ENCODE peak calls at places on chromosomes 12 and 14, in ten cellular contexts. One of them, this sample, is unnamed.

GRCh38 chr14:81392052-81392451 is 8.1 kb downstream of the STON2 start:
- DNase-seq in epithelial cell of esophagus: no peak
- DNase-seq in choroid plexus epithelial cell: no peak
- DNase-seq in lower lobe of right lung: no peak
- DNase-seq in fibroblast of lung: no peak
- DNase-seq in body of pancreas: no peak
- DNase-seq in upper lobe of left lung: no peak
- DNase-seq in GM06990: no peak
- DNase-seq in left ventricle myocardium inferior: no peak
- DNase-seq in WTC11: no peak
- DNase-seq in this sample: no peak

GRCh38 chr12:132429932-132430643 is 59.9 kb upstream of the FBRSL1 start:
- DNase-seq in WTC11: peak; percentile 66
- DNase-seq in upper lobe of left lung: peak; percentile 35
- DNase-seq in GM06990: peak; percentile 76
- DNase-seq in epithelial cell of esophagus: peak; percentile 60
- DNase-seq in left ventricle myocardium inferior: no peak
- DNase-seq in choroid plexus epithelial cell: peak; percentile 34
- DNase-seq in body of pancreas: peak; percentile 82
- DNase-seq in fibroblast of lung: no peak
- DNase-seq in lower lobe of right lung: peak; percentile 64
- DNase-seq in this sample: no peak

GRCh38 chr12:76552343-76552938 is 7.1 kb downstream of the OSBPL8 start:
- DNase-seq in upper lobe of left lung: no peak
- DNase-seq in GM06990: no peak
- DNase-seq in WTC11: no peak
- DNase-seq in body of pancreas: no peak
- DNase-seq in fibroblast of lung: no peak
- DNase-seq in left ventricle myocardium inferior: no peak
- DNase-seq in choroid plexus epithelial cell: peak; percentile 20
- DNase-seq in epithelial cell of esophagus: no peak
- DNase-seq in lower lobe of right lung: no peak
- DNase-seq in this sample: no peak

GRCh38 chr14:102916347-102917055 is 6.0 kb upstream of the AMN start:
- DNase-seq in GM06990: no peak
- DNase-seq in body of pancreas: no peak
- DNase-seq in upper lobe of left lung: no peak
- DNase-seq in left ventricle myocardium inferior: no peak
- DNase-seq in lower lobe of right lung: peak; percentile 34
- DNase-seq in WTC11: no peak
- DNase-seq in choroid plexus epithelial cell: no peak
- DNase-seq in fibroblast of lung: no peak
- DNase-seq in epithelial cell of esophagus: no peak
- DNase-seq in this sample: peak; percentile 51

GRCh38 chr14:60862283-60862682 is 118.6 kb downstream of the TRMT5 start:
- DNase-seq in left ventricle myocardium inferior: no peak
- DNase-seq in epithelial cell of esophagus: peak; percentile 82
- DNase-seq in choroid plexus epithelial cell: peak; percentile 69
- DNase-seq in WTC11: no peak
- DNase-seq in GM06990: no peak
- DNase-seq in body of pancreas: peak; percentile 71
- DNase-seq in fibroblast of lung: peak; percentile 84
- DNase-seq in upper lobe of left lung: peak; percentile 83
- DNase-seq in lower lobe of right lung: no peak
- DNase-seq in this sample: peak; percentile 56

GRCh38 chr12:15605886-15606590 is 183.2 kb downstream of the EPS8 start:
- DNase-seq in left ventricle myocardium inferior: no peak
- DNase-seq in fibroblast of lung: no peak
- DNase-seq in GM06990: no peak
- DNase-seq in WTC11: no peak
- DNase-seq in body of pancreas: no peak
- DNase-seq in epithelial cell of esophagus: no peak
- DNase-seq in lower lobe of right lung: no peak
- DNase-seq in upper lobe of left lung: no peak
- DNase-seq in choroid plexus epithelial cell: no peak
- DNase-seq in this sample: no peak

GRCh38 chr12:67659296-67659695 is 10.8 kb downstream of the DYRK2 start:
- DNase-seq in upper lobe of left lung: no peak
- DNase-seq in WTC11: no peak
- DNase-seq in GM06990: no peak
- DNase-seq in fibroblast of lung: no peak
- DNase-seq in epithelial cell of esophagus: no peak
- DNase-seq in lower lobe of right lung: no peak
- DNase-seq in choroid plexus epithelial cell: no peak
- DNase-seq in left ventricle myocardium inferior: no peak
- DNase-seq in body of pancreas: no peak
- DNase-seq in this sample: no peak

GRCh38 chr12:101824831-101825230 is 5.9 kb downstream of the GNPTAB start:
- DNase-seq in upper lobe of left lung: no peak
- DNase-seq in epithelial cell of esophagus: no peak
- DNase-seq in body of pancreas: no peak
- DNase-seq in fibroblast of lung: no peak
- DNase-seq in GM06990: no peak
- DNase-seq in left ventricle myocardium inferior: no peak
- DNase-seq in lower lobe of right lung: no peak
- DNase-seq in choroid plexus epithelial cell: no peak
- DNase-seq in WTC11: no peak
- DNase-seq in this sample: no peak

GRCh38 chr14:89232366-89233070 is 184.5 kb downstream of the FOXN3 start:
- DNase-seq in GM06990: no peak
- DNase-seq in lower lobe of right lung: no peak
- DNase-seq in left ventricle myocardium inferior: no peak
- DNase-seq in WTC11: no peak
- DNase-seq in body of pancreas: no peak
- DNase-seq in epithelial cell of esophagus: no peak
- DNase-seq in upper lobe of left lung: no peak
- DNase-seq in choroid plexus epithelial cell: no peak
- DNase-seq in fibroblast of lung: no peak
- DNase-seq in this sample: no peak

GRCh38 chr12:85225501-85225900 is 54.5 kb upstream of the ALX1 start:
- DNase-seq in GM06990: no peak
- DNase-seq in lower lobe of right lung: no peak
- DNase-seq in upper lobe of left lung: no peak
- DNase-seq in WTC11: no peak
- DNase-seq in choroid plexus epithelial cell: no peak
- DNase-seq in left ventricle myocardium inferior: no peak
- DNase-seq in epithelial cell of esophagus: no peak
- DNase-seq in fibroblast of lung: no peak
- DNase-seq in body of pancreas: no peak
- DNase-seq in this sample: no peak

GRCh38 chr12:124696689-124697476 is 129.5 kb upstream of the NCOR2 start:
- DNase-seq in lower lobe of right lung: no peak
- DNase-seq in fibroblast of lung: no peak
- DNase-seq in left ventricle myocardium inferior: no peak
- DNase-seq in body of pancreas: no peak
- DNase-seq in epithelial cell of esophagus: no peak
- DNase-seq in choroid plexus epithelial cell: no peak
- DNase-seq in GM06990: no peak
- DNase-seq in upper lobe of left lung: no peak
- DNase-seq in WTC11: no peak
- DNase-seq in this sample: no peak

GRCh38 chr12:111842556-111843396 is 748 bp downstream of the MAPKAPK5 start:
- DNase-seq in lower lobe of right lung: no peak
- DNase-seq in left ventricle myocardium inferior: no peak
- DNase-seq in choroid plexus epithelial cell: peak; percentile 24
- DNase-seq in epithelial cell of esophagus: peak; percentile 30
- DNase-seq in upper lobe of left lung: no peak
- DNase-seq in body of pancreas: peak; percentile 6
- DNase-seq in fibroblast of lung: no peak
- DNase-seq in WTC11: peak; percentile 18
- DNase-seq in GM06990: no peak
- DNase-seq in this sample: peak; percentile 37

GRCh38 chr12:57089259-57090245 is 638 bp downstream of the NAB2 start:
- DNase-seq in body of pancreas: peak; percentile 73
- DNase-seq in GM06990: peak; percentile 62
- DNase-seq in fibroblast of lung: peak; percentile 69
- DNase-seq in epithelial cell of esophagus: peak; percentile 42
- DNase-seq in WTC11: peak; percentile 38
- DNase-seq in lower lobe of right lung: peak; percentile 88
- DNase-seq in upper lobe of left lung: peak; percentile 87
- DNase-seq in left ventricle myocardium inferior: peak; percentile 83
- DNase-seq in choroid plexus epithelial cell: peak; percentile 63
- DNase-seq in this sample: peak; percentile 87

GRCh38 chr14:97703006-97703760 is 906.0 kb downstream of the VRK1 start:
- DNase-seq in choroid plexus epithelial cell: no peak
- DNase-seq in fibroblast of lung: no peak
- DNase-seq in lower lobe of right lung: no peak
- DNase-seq in epithelial cell of esophagus: no peak
- DNase-seq in body of pancreas: no peak
- DNase-seq in upper lobe of left lung: no peak
- DNase-seq in WTC11: no peak
- DNase-seq in GM06990: peak; percentile 29
- DNase-seq in left ventricle myocardium inferior: no peak
- DNase-seq in this sample: no peak

GRCh38 chr12:86104087-86104486 is 152.1 kb downstream of the MGAT4C start:
- DNase-seq in GM06990: no peak
- DNase-seq in lower lobe of right lung: no peak
- DNase-seq in left ventricle myocardium inferior: no peak
- DNase-seq in body of pancreas: no peak
- DNase-seq in epithelial cell of esophagus: peak; percentile 53
- DNase-seq in WTC11: no peak
- DNase-seq in fibroblast of lung: no peak
- DNase-seq in upper lobe of left lung: no peak
- DNase-seq in choroid plexus epithelial cell: no peak
- DNase-seq in this sample: no peak

GRCh38 chr12:33670284-33670683 is 230.7 kb upstream of the SYT10 start:
- DNase-seq in fibroblast of lung: no peak
- DNase-seq in body of pancreas: no peak
- DNase-seq in GM06990: no peak
- DNase-seq in left ventricle myocardium inferior: no peak
- DNase-seq in epithelial cell of esophagus: no peak
- DNase-seq in choroid plexus epithelial cell: no peak
- DNase-seq in lower lobe of right lung: no peak
- DNase-seq in WTC11: no peak
- DNase-seq in upper lobe of left lung: no peak
- DNase-seq in this sample: no peak

GRCh38 chr12:94716339-94716738 is 66.0 kb upstream of the TMCC3 start:
- DNase-seq in body of pancreas: no peak
- DNase-seq in upper lobe of left lung: no peak
- DNase-seq in epithelial cell of esophagus: no peak
- DNase-seq in lower lobe of right lung: no peak
- DNase-seq in WTC11: no peak
- DNase-seq in left ventricle myocardium inferior: no peak
- DNase-seq in GM06990: no peak
- DNase-seq in choroid plexus epithelial cell: no peak
- DNase-seq in fibroblast of lung: no peak
- DNase-seq in this sample: no peak

GRCh38 chr12:40241741-40242140 is 16.9 kb downstream of the LRRK2 start:
- DNase-seq in epithelial cell of esophagus: no peak
- DNase-seq in fibroblast of lung: no peak
- DNase-seq in GM06990: no peak
- DNase-seq in left ventricle myocardium inferior: no peak
- DNase-seq in body of pancreas: no peak
- DNase-seq in lower lobe of right lung: no peak
- DNase-seq in WTC11: no peak
- DNase-seq in upper lobe of left lung: no peak
- DNase-seq in choroid plexus epithelial cell: no peak
- DNase-seq in this sample: no peak
- TF ChIP-seq CTCF in epithelial cell of esophagus: no peak
- TF ChIP-seq CTCF in fibroblast of lung: no peak
- TF ChIP-seq CTCF in GM06990: no peak
- TF ChIP-seq CTCF in left ventricle myocardium inferior: no peak
- TF ChIP-seq CTCF in body of pancreas: no peak
- TF ChIP-seq CTCF in lower lobe of right lung: no peak
- TF ChIP-seq CTCF in WTC11: no peak
- TF ChIP-seq CTCF in upper lobe of left lung: no peak
- TF ChIP-seq CTCF in choroid plexus epithelial cell: no peak
- TF ChIP-seq CTCF in this sample: no peak

DNA sequence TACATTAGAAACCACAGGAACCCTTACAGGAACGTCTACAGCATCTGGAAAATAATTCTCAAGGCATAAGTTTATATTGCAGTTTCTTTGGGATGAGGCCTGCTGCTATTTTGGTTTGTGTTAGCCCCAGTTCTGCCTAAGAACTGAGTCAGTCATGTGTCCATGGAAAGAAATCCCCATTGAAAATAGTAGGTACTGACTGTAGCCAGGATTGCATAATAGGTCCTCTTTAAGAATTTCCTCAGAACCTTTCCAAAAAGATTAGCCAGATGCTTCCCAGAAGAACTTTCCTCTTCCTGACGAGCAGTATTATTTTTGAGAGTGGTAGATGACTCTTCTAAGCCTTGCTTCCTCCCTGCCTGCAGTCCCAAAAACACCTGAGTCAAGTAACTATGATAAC is 52.6 kb downstream of the RASSF8 start:
- DNase-seq in upper lobe of left lung: no peak
- DNase-seq in left ventricle myocardium inferior: no peak
- DNase-seq in body of pancreas: no peak
- DNase-seq in choroid plexus epithelial cell: peak; percentile 61
- DNase-seq in epithelial cell of esophagus: peak; percentile 23
- DNase-seq in GM06990: no peak
- DNase-seq in lower lobe of right lung: no peak
- DNase-seq in WTC11: no peak
- DNase-seq in fibroblast of lung: peak; percentile 79
- DNase-seq in this sample: no peak
- TF ChIP-seq CTCF in upper lobe of left lung: no peak
- TF ChIP-seq CTCF in left ventricle myocardium inferior: no peak
- TF ChIP-seq CTCF in body of pancreas: no peak
- TF ChIP-seq CTCF in choroid plexus epithelial cell: no peak
- TF ChIP-seq CTCF in epithelial cell of esophagus: no peak
- TF ChIP-seq CTCF in GM06990: no peak
- TF ChIP-seq CTCF in lower lobe of right lung: no peak
- TF ChIP-seq CTCF in WTC11: no peak
- TF ChIP-seq CTCF in fibroblast of lung: no peak
- TF ChIP-seq CTCF in this sample: no peak

DNA sequence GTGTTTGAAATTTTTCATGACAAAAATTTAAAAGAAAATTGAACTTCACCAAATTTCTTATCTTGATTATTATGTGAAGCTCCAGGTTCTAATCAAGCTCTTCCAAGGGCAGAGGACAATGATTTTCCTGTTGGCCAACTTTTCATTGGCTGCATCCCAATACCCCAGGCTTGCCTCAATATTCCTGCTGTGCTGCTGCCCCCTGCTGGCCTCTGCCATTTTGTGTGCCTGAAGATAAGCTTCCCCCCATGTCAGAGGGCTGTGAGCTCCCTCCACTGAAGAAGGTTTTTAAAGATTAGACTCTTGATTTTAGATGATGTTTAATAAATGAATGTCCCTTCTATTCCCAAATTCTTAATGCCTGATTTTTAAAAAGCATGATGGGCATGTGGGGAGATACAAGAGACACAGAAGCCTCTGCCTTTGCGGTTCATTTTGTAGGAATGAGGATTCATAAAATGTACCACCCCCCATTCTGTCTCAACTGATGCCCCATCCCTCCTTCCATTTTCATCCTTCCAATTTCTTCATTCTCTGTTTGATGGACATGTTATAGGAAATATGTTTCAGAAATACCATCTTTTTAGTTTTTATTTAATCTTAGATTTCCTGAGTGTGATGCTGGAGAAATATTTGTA is 76.7 kb upstream of the RGS6 start:
- DNase-seq in fibroblast of lung: peak; percentile 70
- DNase-seq in epithelial cell of esophagus: peak; percentile 80
- DNase-seq in left ventricle myocardium inferior: peak; percentile 57
- DNase-seq in GM06990: peak; percentile 10
- DNase-seq in body of pancreas: peak; percentile 44
- DNase-seq in choroid plexus epithelial cell: peak; percentile 84
- DNase-seq in lower lobe of right lung: peak; percentile 76
- DNase-seq in WTC11: peak; percentile 87
- DNase-seq in upper lobe of left lung: peak; percentile 73
- DNase-seq in this sample: peak; percentile 88
- TF ChIP-seq CTCF in fibroblast of lung: peak; percentile 80
- TF ChIP-seq CTCF in epithelial cell of esophagus: peak; percentile 76
- TF ChIP-seq CTCF in left ventricle myocardium inferior: peak; percentile 70
- TF ChIP-seq CTCF in GM06990: peak; percentile 90
- TF ChIP-seq CTCF in body of pancreas: no peak
- TF ChIP-seq CTCF in choroid plexus epithelial cell: peak; percentile 92
- TF ChIP-seq CTCF in lower lobe of right lung: peak; percentile 76
- TF ChIP-seq CTCF in WTC11: peak; percentile 64
- TF ChIP-seq CTCF in upper lobe of left lung: peak; percentile 49
- TF ChIP-seq CTCF in this sample: peak; percentile 63

GRCh38 chr14:66758031-66758613 is 250.2 kb downstream of the GPHN start:
- DNase-seq in GM06990: no peak
- DNase-seq in choroid plexus epithelial cell: no peak
- DNase-seq in upper lobe of left lung: no peak
- DNase-seq in WTC11: no peak
- DNase-seq in left ventricle myocardium inferior: no peak
- DNase-seq in body of pancreas: no peak
- DNase-seq in fibroblast of lung: no peak
- DNase-seq in epithelial cell of esophagus: no peak
- DNase-seq in lower lobe of right lung: no peak
- DNase-seq in this sample: no peak
- TF ChIP-seq CTCF in GM06990: no peak
- TF ChIP-seq CTCF in choroid plexus epithelial cell: no peak
- TF ChIP-seq CTCF in upper lobe of left lung: no peak
- TF ChIP-seq CTCF in WTC11: no peak
- TF ChIP-seq CTCF in left ventricle myocardium inferior: no peak
- TF ChIP-seq CTCF in body of pancreas: no peak
- TF ChIP-seq CTCF in fibroblast of lung: no peak
- TF ChIP-seq CTCF in epithelial cell of esophagus: no peak
- TF ChIP-seq CTCF in lower lobe of right lung: no peak
- TF ChIP-seq CTCF in this sample: no peak

This sample was measured in testis.